ENCODE peak calls at places on chromosomes 3 and 15, in four cellular contexts. One of them, this sample, is unnamed.

GRCh38 chr3:47294392-47294791 is 11.6 kb downstream of the KLHL18 start:
- DNase-seq in mammary epithelial cell: no peak
- DNase-seq in psoas muscle: no peak
- DNase-seq in Peyer's patch: no peak
- DNase-seq in this sample: no peak

GRCh38 chr3:12532182-12532581 is 13.1 kb downstream of the MKRN2OS start:
- DNase-seq in mammary epithelial cell: no peak
- DNase-seq in psoas muscle: no peak
- DNase-seq in Peyer's patch: no peak
- DNase-seq in this sample: no peak

GRCh38 chr15:74799255-74799842 is 13.3 kb upstream of the LMAN1L start:
- DNase-seq in Peyer's patch: no peak
- DNase-seq in mammary epithelial cell: no peak
- DNase-seq in psoas muscle: no peak
- DNase-seq in this sample: no peak

GRCh38 chr3:100492810-100493140 is 356 bp downstream of the TMEM45A start:
- DNase-seq in mammary epithelial cell: no peak
- DNase-seq in Peyer's patch: no peak
- DNase-seq in psoas muscle: no peak
- DNase-seq in this sample: no peak

GRCh38 chr3:41405466-41405865 is 206.2 kb downstream of the CTNNB1 start:
- DNase-seq in psoas muscle: no peak
- DNase-seq in mammary epithelial cell: peak
- DNase-seq in Peyer's patch: no peak
- DNase-seq in this sample: no peak

GRCh38 chr15:100897201-100897872 is 17.7 kb downstream of the ALDH1A3 start:
- DNase-seq in psoas muscle: no peak
- DNase-seq in mammary epithelial cell: no peak
- DNase-seq in Peyer's patch: no peak
- DNase-seq in this sample: no peak

GRCh38 chr15:31163769-31164572 is 62.4 kb upstream of the TRPM1 start:
- DNase-seq in mammary epithelial cell: peak
- DNase-seq in Peyer's patch: no peak
- DNase-seq in psoas muscle: no peak
- DNase-seq in this sample: no peak

GRCh38 chr3:123337226-123337625 is 111.7 kb downstream of the ADCY5 start:
- DNase-seq in mammary epithelial cell: no peak
- DNase-seq in Peyer's patch: peak
- DNase-seq in psoas muscle: no peak
- DNase-seq in this sample: no peak

GRCh38 chr3:146390967-146391366 is 78.4 kb downstream of the PLSCR2 start:
- DNase-seq in psoas muscle: no peak
- DNase-seq in Peyer's patch: no peak
- DNase-seq in mammary epithelial cell: no peak
- DNase-seq in this sample: peak

DNA sequence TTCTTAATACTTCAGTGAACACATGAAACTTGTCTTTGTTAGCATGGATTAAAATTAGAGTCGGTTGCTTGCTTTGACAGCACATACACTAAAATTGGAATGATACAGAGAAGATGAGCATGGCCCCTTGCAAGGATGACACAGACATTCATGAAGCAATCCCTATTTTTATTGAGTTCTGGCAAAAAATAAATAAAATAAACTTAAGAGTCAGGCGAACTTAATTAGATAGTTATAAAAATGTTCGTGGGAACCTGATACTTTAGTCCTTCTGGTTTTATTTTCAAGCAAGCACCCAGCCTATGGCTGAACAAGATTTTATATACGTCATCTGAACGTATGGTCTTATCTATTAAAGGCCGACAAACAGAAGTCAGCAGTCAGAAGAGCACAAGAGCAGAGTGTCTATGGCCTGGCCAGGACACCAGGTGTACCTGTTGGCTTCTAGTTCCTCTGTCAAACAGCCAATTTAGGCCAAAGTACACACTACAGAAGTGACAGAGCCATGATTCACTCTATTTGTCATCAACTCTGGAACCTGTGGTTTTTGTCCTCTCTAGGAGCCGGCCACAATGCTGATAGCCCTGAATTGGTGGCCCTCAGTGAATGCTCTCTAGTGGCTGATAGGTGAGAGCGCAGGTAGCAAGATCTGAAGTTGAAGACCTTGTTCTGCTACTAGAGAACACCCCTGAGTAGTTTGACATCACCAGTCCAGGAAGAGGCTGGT is 64.3 kb downstream of the LEO1 start:
- DNase-seq in psoas muscle: no peak
- DNase-seq in mammary epithelial cell: peak
- DNase-seq in Peyer's patch: peak
- DNase-seq in this sample: peak
- TF ChIP-seq CTCF in psoas muscle: no peak
- TF ChIP-seq CTCF in mammary epithelial cell: peak
- TF ChIP-seq CTCF in Peyer's patch: peak
- TF ChIP-seq CTCF in this sample: peak

GRCh38 chr15:68812596-68813548 is 7.8 kb downstream of the ANP32A start:
- DNase-seq in psoas muscle: no peak
- DNase-seq in Peyer's patch: no peak
- DNase-seq in mammary epithelial cell: no peak
- DNase-seq in this sample: no peak
- H3K27ac ChIP-seq in psoas muscle: no peak
- H3K27ac ChIP-seq in Peyer's patch: no peak
- H3K27ac ChIP-seq in mammary epithelial cell: peak
- H3K27ac ChIP-seq in this sample: no peak

DNA sequence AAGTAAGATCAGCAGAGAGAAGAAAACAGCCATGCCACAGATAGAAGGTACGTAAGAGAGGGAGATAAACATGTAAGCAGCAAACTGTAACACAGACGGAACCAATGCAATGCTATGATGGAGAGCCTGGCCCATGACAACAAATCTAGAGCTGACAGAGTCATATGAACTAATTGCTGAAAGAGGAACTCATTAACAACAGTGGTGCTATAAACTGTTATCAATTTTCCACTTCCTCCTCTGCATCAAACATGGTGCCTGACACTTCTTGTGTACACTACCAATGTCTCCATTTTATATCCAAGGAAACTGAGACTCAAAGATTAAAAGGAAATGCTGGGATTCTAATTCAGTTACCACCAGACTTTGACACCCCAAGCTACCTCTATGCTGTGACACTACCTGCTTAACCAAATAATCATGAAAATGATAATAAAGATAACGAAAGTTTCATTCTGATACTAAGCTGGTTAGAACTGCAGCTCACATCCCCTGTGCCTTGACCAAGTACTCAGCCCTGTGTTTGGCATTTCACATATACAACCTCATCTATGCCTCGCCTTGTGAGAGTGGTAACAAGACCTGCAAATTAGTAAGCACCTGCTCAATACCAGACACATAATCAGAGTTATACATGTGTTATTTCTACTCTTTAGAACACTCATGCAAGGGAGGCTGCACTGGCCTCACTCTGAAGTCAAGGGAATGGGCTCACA is 79.3 kb downstream of the ANO10 start:
- DNase-seq in psoas muscle: no peak
- DNase-seq in Peyer's patch: no peak
- DNase-seq in mammary epithelial cell: no peak
- DNase-seq in this sample: no peak
- TF ChIP-seq CTCF in psoas muscle: no peak
- TF ChIP-seq CTCF in Peyer's patch: no peak
- TF ChIP-seq CTCF in mammary epithelial cell: no peak
- TF ChIP-seq CTCF in this sample: no peak

GRCh38 chr3:133123636-133124035 is 85.4 kb downstream of the TMEM108 start:
- DNase-seq in psoas muscle: no peak
- DNase-seq in Peyer's patch: no peak
- DNase-seq in mammary epithelial cell: no peak
- DNase-seq in this sample: no peak

GRCh38 chr3:133127381-133127780 is 89.2 kb downstream of the TMEM108 start:
- DNase-seq in psoas muscle: no peak
- DNase-seq in mammary epithelial cell: no peak
- DNase-seq in Peyer's patch: no peak
- DNase-seq in this sample: no peak

GRCh38 chr3:133125171-133125570 is 87.0 kb downstream of the TMEM108 start:
- DNase-seq in mammary epithelial cell: no peak
- DNase-seq in psoas muscle: no peak
- DNase-seq in Peyer's patch: no peak
- DNase-seq in this sample: no peak

GRCh38 chr3:133125802-133126201 is 87.6 kb downstream of the TMEM108 start:
- DNase-seq in mammary epithelial cell: no peak
- DNase-seq in psoas muscle: no peak
- DNase-seq in Peyer's patch: no peak
- DNase-seq in this sample: no peak

GRCh38 chr3:133124511-133124910 is 86.3 kb downstream of the TMEM108 start:
- DNase-seq in psoas muscle: no peak
- DNase-seq in mammary epithelial cell: no peak
- DNase-seq in Peyer's patch: no peak
- DNase-seq in this sample: no peak
- H3K27ac ChIP-seq in psoas muscle: no peak
- H3K27ac ChIP-seq in mammary epithelial cell: no peak
- H3K27ac ChIP-seq in Peyer's patch: no peak
- H3K27ac ChIP-seq in this sample: no peak

DNA sequence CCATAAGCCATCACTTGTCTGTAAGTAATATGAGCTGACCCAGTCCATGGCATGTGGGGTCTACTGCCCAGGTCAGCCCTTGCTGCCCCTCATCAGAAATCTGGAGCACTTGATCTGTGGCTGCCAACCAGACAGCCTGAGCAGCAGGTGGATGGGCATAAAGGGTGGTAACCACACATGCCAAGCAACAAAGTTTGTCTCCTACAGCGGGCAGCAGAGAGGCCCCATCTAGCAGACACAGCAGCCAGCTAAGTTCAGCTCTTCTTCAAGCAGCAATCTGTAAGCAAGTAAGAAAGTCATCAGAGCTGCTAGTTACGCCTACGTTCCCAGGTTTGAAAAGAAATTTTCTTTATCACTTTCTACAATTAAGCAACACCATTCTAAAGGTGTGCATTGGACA is 27.9 kb downstream of the CHCHD4 start:
- DNase-seq in psoas muscle: no peak
- DNase-seq in Peyer's patch: no peak
- DNase-seq in mammary epithelial cell: no peak
- DNase-seq in this sample: no peak
- TF ChIP-seq CTCF in psoas muscle: no peak
- TF ChIP-seq CTCF in Peyer's patch: no peak
- TF ChIP-seq CTCF in mammary epithelial cell: no peak
- TF ChIP-seq CTCF in this sample: no peak

DNA sequence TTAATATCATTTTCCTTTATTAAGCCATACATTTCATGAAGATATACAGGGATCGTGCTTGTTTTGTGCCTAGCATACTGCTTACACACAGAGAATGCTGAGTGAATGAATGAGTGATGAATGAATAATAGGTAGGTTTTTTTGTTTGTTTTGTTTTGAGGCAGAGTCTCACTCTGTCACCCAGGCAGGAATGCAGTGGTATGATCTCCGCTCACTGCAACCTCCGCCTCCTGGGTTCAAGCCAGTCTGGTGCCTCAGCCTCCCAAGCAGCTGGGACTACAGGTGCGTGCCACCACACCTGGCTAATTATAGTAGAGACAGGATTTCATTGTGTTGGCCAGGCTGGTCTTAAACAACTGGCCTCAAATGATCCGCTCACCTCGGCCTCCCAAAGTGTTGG is 400.0 kb downstream of the ROBO1 start:
- DNase-seq in Peyer's patch: no peak
- DNase-seq in psoas muscle: no peak
- DNase-seq in mammary epithelial cell: no peak
- DNase-seq in this sample: no peak
- H3K27ac ChIP-seq in Peyer's patch: no peak
- H3K27ac ChIP-seq in psoas muscle: no peak
- H3K27ac ChIP-seq in mammary epithelial cell: peak
- H3K27ac ChIP-seq in this sample: peak

DNA sequence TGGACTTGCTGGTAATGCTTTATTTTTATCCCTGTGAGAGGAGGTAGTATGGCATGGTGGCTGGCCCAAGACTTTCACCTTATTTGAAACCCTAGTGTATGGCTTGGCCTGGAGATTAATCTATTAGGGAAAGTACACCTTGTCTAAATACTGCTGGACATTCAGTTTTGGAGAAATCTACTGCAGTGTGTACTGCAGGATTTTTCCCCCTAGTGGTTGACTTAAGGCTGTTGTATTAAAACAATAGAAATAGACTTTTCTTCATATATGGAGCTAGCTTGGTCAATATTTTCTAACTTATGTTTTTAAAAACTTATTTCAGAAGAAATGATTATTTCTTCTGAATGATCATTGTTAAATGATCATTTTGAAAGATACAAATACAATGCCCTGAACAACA is 13.9 kb upstream of the SLITRK3 start:
- DNase-seq in mammary epithelial cell: no peak
- DNase-seq in Peyer's patch: no peak
- DNase-seq in psoas muscle: no peak
- DNase-seq in this sample: no peak
- TF ChIP-seq CTCF in mammary epithelial cell: peak
- TF ChIP-seq CTCF in Peyer's patch: no peak
- TF ChIP-seq CTCF in psoas muscle: no peak
- TF ChIP-seq CTCF in this sample: peak

GRCh38 chr3:24615177-24615576 is 120.5 kb upstream of the THRB start:
- DNase-seq in mammary epithelial cell: no peak
- DNase-seq in Peyer's patch: no peak
- DNase-seq in psoas muscle: no peak
- DNase-seq in this sample: no peak
- H3K27ac ChIP-seq in mammary epithelial cell: no peak
- H3K27ac ChIP-seq in Peyer's patch: no peak
- H3K27ac ChIP-seq in psoas muscle: no peak
- H3K27ac ChIP-seq in this sample: no peak

DNA sequence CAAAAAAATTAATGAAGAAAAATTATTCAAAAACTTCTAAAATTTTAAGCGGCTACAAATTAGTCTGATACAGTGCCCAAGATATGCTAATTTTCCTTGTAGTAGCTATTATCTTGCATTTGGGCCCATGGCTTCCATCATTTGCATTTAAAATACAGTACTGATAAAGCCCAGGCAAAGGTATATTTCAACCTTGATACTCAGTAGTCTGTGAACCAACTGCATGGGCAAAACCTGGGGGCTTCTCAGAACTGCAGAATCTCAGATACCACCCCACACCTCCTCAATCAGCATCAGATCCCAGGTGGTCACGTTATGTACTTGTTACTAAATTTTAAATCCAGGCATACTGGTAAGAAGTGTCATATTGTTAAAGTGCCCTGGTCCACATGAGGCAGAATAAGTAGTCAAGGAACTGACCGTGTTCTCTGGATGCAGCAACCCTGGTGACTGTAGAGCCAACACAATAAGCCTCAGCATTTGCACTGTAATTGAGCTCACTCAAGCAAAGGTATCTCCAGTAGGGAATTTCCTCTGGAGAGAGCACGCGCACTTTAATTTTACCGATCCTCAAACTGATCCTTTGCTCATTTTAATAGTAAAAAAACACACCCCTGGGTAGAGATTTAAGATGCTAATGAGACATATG is 31.9 kb downstream of the ZNF385D start:
- DNase-seq in mammary epithelial cell: no peak
- DNase-seq in psoas muscle: no peak
- DNase-seq in Peyer's patch: no peak
- DNase-seq in this sample: no peak
- TF ChIP-seq CTCF in mammary epithelial cell: no peak
- TF ChIP-seq CTCF in psoas muscle: no peak
- TF ChIP-seq CTCF in Peyer's patch: no peak
- TF ChIP-seq CTCF in this sample: no peak